ENCODE peak calls at places on chromosome 2, in eight cellular contexts. X is breast epithelium; L is mesendoderm; O is NCI-H1092 treated with DMSO at 0.1 percent for 48 hours; K is activated CD8-positive, alpha-beta memory T cell treated with anti-CD3 and anti-CD28 coated beads, Interleukin-2, amount 50 U/mL, for 48 hours; D is stimulated activated CD4-positive, alpha-beta T cell treated with anti-CD3 and anti-CD28 coated beads, Interleukin-2, amount 100 ng/mL, for 48 hours; T is adipocyte; E is colonic mucosa. H is an unnamed sample.

GRCh38 chr2:113901943-113902342 is 12.1 kb downstream of the ACTR3 start:
- DNase-seq in T (no peak), E (no peak), X (no peak), D (no peak), O (no peak), K (no peak), L (no peak), H (no peak)

GRCh38 chr2:68284896-68285295 is 32.6 kb upstream of the PPP3R1 start:
- DNase-seq in K (no peak), L (no peak), O (no peak), E (peak; percentile 31), X (peak; percentile 61), T (peak; percentile 94), D (no peak), H (peak; percentile 52)

GRCh38 chr2:5125017-5125730 is 567.0 kb upstream of the SOX11 start:
- DNase-seq in L (peak; percentile 37), D (no peak), E (no peak), K (no peak), X (no peak), T (no peak), O (peak; percentile 17), H (peak; percentile 72)

GRCh38 chr2:122236152-122236892 is 480.9 kb downstream of the TSN start:
- DNase-seq in X (peak; percentile 22), O (no peak), L (no peak), D (no peak), E (no peak), K (no peak), T (peak; percentile 61), H (no peak)

GRCh38 chr2:190563109-190563508 is 28.6 kb upstream of the NEMP2 start:
- DNase-seq in K (no peak), X (no peak), L (no peak), E (no peak), O (no peak), T (no peak), D (no peak), H (no peak)

GRCh38 chr2:167602122-167602521 is 645.3 kb downstream of the STK39 start:
- DNase-seq in L (peak; percentile 20), E (no peak), T (no peak), O (no peak), X (no peak), K (no peak), D (no peak), H (no peak)

GRCh38 chr2:42792087-42792582 is 248 bp downstream of the HAAO start:
- DNase-seq in D (no peak), O (no peak), L (no peak), T (no peak), X (no peak), K (peak; percentile 66), E (no peak), H (no peak)

GRCh38 chr2:239865059-239865639 is 160.0 kb downstream of the NDUFA10 start:
- DNase-seq in D (no peak), O (no peak), L (no peak), K (no peak), T (no peak), X (no peak), E (no peak), H (no peak)

GRCh38 chr2:112047537-112048235 is 7.4 kb upstream of the TMEM87B start:
- DNase-seq in K (no peak), X (no peak), T (no peak), D (no peak), L (peak; percentile 99), O (no peak), E (no peak), H (no peak)

GRCh38 chr2:199624958-199625357 is 167.2 kb upstream of the SATB2 start:
- DNase-seq in X (no peak), T (no peak), K (no peak), E (no peak), L (peak; percentile 60), O (no peak), D (no peak), H (no peak)

GRCh38 chr2:162838141-162838500 is 446 bp downstream of the KCNH7 start:
- DNase-seq in L (no peak), D (no peak), O (peak; percentile 75), K (no peak), T (no peak), E (no peak), X (no peak), H (peak; percentile 68)

GRCh38 chr2:121803503-121803902 is 48.1 kb downstream of the TSN start:
- DNase-seq in L (no peak), K (no peak), O (peak; percentile 36), D (no peak), E (no peak), T (no peak), X (no peak), H (no peak)

GRCh38 chr2:100407108-100407507 is 10.4 kb downstream of the CHST10 start:
- DNase-seq in O (no peak), E (no peak), K (peak; percentile 18), T (no peak), X (peak; percentile 26), L (no peak), D (no peak), H (no peak)

GRCh38 chr2:160028431-160029269 is 33.8 kb downstream of the PLA2R1 start:
- DNase-seq in O (no peak), K (no peak), X (no peak), T (peak; percentile 82), D (no peak), E (no peak), L (no peak), H (no peak)

GRCh38 chr2:3611136-3611535 is 16.2 kb downstream of the COLEC11 start:
- DNase-seq in K (peak; percentile 12), E (peak; percentile 8), D (no peak), X (no peak), L (no peak), O (no peak), T (no peak), H (no peak)

GRCh38 chr2:38709515-38710194 is 41.5 kb downstream of the SRSF7 start:
- DNase-seq in L (peak; percentile 55), E (no peak), D (no peak), O (no peak), T (no peak), K (no peak), X (no peak), H (no peak)

GRCh38 chr2:209367091-209367747 is 56.6 kb upstream of the MAP2 start:
- DNase-seq in L (no peak), O (no peak), D (no peak), E (no peak), X (no peak), K (no peak), T (no peak), H (no peak)

GRCh38 chr2:161122772-161123530 is 37.3 kb upstream of the TANK start:
- DNase-seq in L (peak; percentile 90), T (peak; percentile 92), D (no peak), E (peak; percentile 63), O (no peak), K (no peak), X (peak; percentile 59), H (no peak)

GRCh38 chr2:124325667-124326425 is 300.8 kb downstream of the CNTNAP5 start:
- DNase-seq in T (no peak), E (no peak), K (no peak), D (no peak), L (peak; percentile 37), X (no peak), O (no peak), H (no peak)

GRCh38 chr2:25286025-25286400 is 55.7 kb downstream of the DNMT3A start:
- DNase-seq in E (peak; percentile 39), D (peak; percentile 40), L (peak; percentile 78), X (no peak), K (peak; percentile 77), T (no peak), O (no peak), H (no peak)

GRCh38 chr2:81097361-81097760 is 792.8 kb upstream of the LRRTM1 start:
- DNase-seq in K (no peak), O (no peak), X (no peak), E (no peak), L (no peak), D (no peak), T (no peak), H (no peak)

GRCh38 chr2:200051621-200051945 is 96.2 kb downstream of the MAIP1 start:
- DNase-seq in K (no peak), O (no peak), L (no peak), D (no peak), X (no peak), T (no peak), E (no peak), H (no peak)

GRCh38 chr2:27306136-27306535 is 2.1 kb downstream of the UCN start:
- DNase-seq in X (no peak), K (no peak), T (no peak), L (no peak), E (no peak), D (no peak), O (no peak), H (no peak)

GRCh38 chr2:140551291-140551690 is 1579.5 kb downstream of the LRP1B start:
- DNase-seq in D (no peak), L (no peak), E (no peak), K (no peak), T (no peak), X (no peak), O (no peak), H (no peak)

GRCh38 chr2:134858245-134858644 is 19.8 kb downstream of the ACMSD start:
- DNase-seq in T (no peak), E (no peak), L (no peak), X (no peak), D (no peak), O (no peak), K (no peak), H (no peak)

GRCh38 chr2:128320609-128321420 is 2.1 kb upstream of the HS6ST1 start:
- DNase-seq in D (no peak), K (peak; percentile 56), E (no peak), O (no peak), T (no peak), L (no peak), X (peak; percentile 15), H (no peak)

GRCh38 chr2:201363857-201364560 is 6.9 kb upstream of the FLACC1 start:
- DNase-seq in T (peak; percentile 63), K (no peak), L (peak; percentile 72), X (no peak), E (no peak), D (peak; percentile 5), O (peak; percentile 7), H (peak; percentile 31)

GRCh38 chr2:36485521-36485920 is 112.4 kb downstream of the FEZ2 start:
- DNase-seq in T (peak; percentile 69), O (no peak), K (no peak), L (no peak), E (no peak), X (no peak), D (no peak), H (no peak)

H was measured in COR-L47.